ENCODE peak calls at places on chromosomes 13 and 19, in nine cellular contexts. P is mucosa of descending colon; A is neuronal stem cell; I is left ventricle myocardium inferior; F is ovary; W is testis; N is effector memory CD4-positive, alpha-beta T cell; J is IMR-90; Q is uterus. B is an unnamed sample.

GRCh38 chr13:44191504-44192171 is 182.0 kb upstream of the SERP2 start:
- DNase-seq in P (no peak), A (peak; percentile 59), I (no peak), F (no peak), W (peak; percentile 60), N (peak; percentile 21), J (peak; percentile 70), Q (peak; percentile 42), B (peak; percentile 67)

GRCh38 chr19:43465468-43466120 is at the start of gene LYPD3:
- DNase-seq in P (peak; percentile 71), A (no peak), I (no peak), F (peak; percentile 57), W (no peak), N (no peak), J (peak; percentile 31), Q (peak; percentile 49), B (no peak)

GRCh38 chr19:17404621-17405249 is 695 bp downstream of the BST2 start:
- DNase-seq in P (no peak), A (no peak), I (no peak), F (no peak), W (no peak), N (no peak), J (no peak), Q (no peak), B (no peak)

GRCh38 chr13:95643814-95644598 is 500 bp downstream of the DZIP1 start:
- DNase-seq in P (no peak), A (no peak), I (peak; percentile 18), F (no peak), W (peak; percentile 27), N (no peak), J (peak; percentile 35), Q (peak; percentile 32), B (peak; percentile 75)

GRCh38 chr13:19632915-19633339 is 532 bp upstream of the MPHOSPH8 start:
- DNase-seq in P (no peak), A (no peak), I (no peak), F (no peak), W (no peak), N (no peak), J (no peak), Q (no peak), B (no peak)

GRCh38 chr19:4064551-4065260 is 2.0 kb downstream of the ZBTB7A start:
- DNase-seq in P (peak; percentile 81), A (no peak), I (peak; percentile 59), F (peak; percentile 83), W (peak; percentile 73), N (peak; percentile 36), J (no peak), Q (peak; percentile 73), B (peak; percentile 89)

GRCh38 chr13:95677564-95678386 is 836 bp downstream of the DNAJC3 start:
- DNase-seq in P (no peak), A (peak; percentile 38), I (no peak), F (no peak), W (no peak), N (no peak), J (peak; percentile 23), Q (no peak), B (no peak)

GRCh38 chr19:17889609-17890214 is 18.0 kb downstream of the SLC5A5 start:
- DNase-seq in P (no peak), A (peak; percentile 67), I (no peak), F (peak; percentile 71), W (peak; percentile 68), N (no peak), J (peak; percentile 37), Q (no peak), B (no peak)

GRCh38 chr19:50722248-50723013 is 733 bp upstream of the CLEC11A start:
- DNase-seq in P (no peak), A (no peak), I (no peak), F (peak; percentile 37), W (no peak), N (no peak), J (peak; percentile 6), Q (no peak), B (no peak)

GRCh38 chr19:12913871-12914690 is 5.0 kb downstream of the SYCE2 start:
- DNase-seq in P (no peak), A (no peak), I (no peak), F (no peak), W (no peak), N (no peak), J (no peak), Q (no peak), B (no peak)

GRCh38 chr13:23822252-23822824 is 66.9 kb downstream of the MIPEP start:
- DNase-seq in P (no peak), A (no peak), I (no peak), F (no peak), W (no peak), N (no peak), J (no peak), Q (no peak), B (no peak)

GRCh38 chr13:59236979-59237378 is 926.7 kb downstream of the DIAPH3 start:
- DNase-seq in P (no peak), A (no peak), I (no peak), F (no peak), W (no peak), N (no peak), J (no peak), Q (no peak), B (no peak)

GRCh38 chr13:107370036-107370785 is 802.3 kb upstream of the ARGLU1 start:
- DNase-seq in P (no peak), A (no peak), I (no peak), F (no peak), W (no peak), N (no peak), J (peak; percentile 90), Q (no peak), B (no peak)

GRCh38 chr19:34118879-34119748 is 53.2 kb upstream of the LSM14A start:
- DNase-seq in P (no peak), A (no peak), I (no peak), F (no peak), W (no peak), N (no peak), J (no peak), Q (no peak), B (no peak)

GRCh38 chr13:94331281-94331680 is 148.2 kb downstream of the DCT start:
- DNase-seq in P (no peak), A (no peak), I (no peak), F (no peak), W (no peak), N (no peak), J (no peak), Q (no peak), B (no peak)

GRCh38 chr19:49663224-49663623 is 2.4 kb downstream of the IRF3 start:
- DNase-seq in P (no peak), A (no peak), I (no peak), F (no peak), W (no peak), N (no peak), J (no peak), Q (no peak), B (no peak)

GRCh38 chr19:49660338-49660961 is 5.2 kb downstream of the IRF3 start:
- DNase-seq in P (no peak), A (no peak), I (no peak), F (no peak), W (no peak), N (no peak), J (no peak), Q (no peak), B (no peak)

GRCh38 chr19:49664171-49665070 is 1.2 kb downstream of the IRF3 start:
- DNase-seq in P (peak; percentile 95), A (peak; percentile 83), I (peak; percentile 89), F (peak; percentile 92), W (peak; percentile 93), N (peak; percentile 87), J (peak; percentile 67), Q (peak; percentile 90), B (peak; percentile 95)

GRCh38 chr19:49658566-49659442 is 6.9 kb downstream of the IRF3 start:
- DNase-seq in P (no peak), A (no peak), I (no peak), F (no peak), W (no peak), N (no peak), J (no peak), Q (no peak), B (no peak)

GRCh38 chr19:49662011-49662410 is 3.6 kb downstream of the IRF3 start:
- DNase-seq in P (no peak), A (no peak), I (no peak), F (no peak), W (no peak), N (no peak), J (no peak), Q (no peak), B (no peak)
- H3K36me3 ChIP-seq in P (peaks cover 6% of the 10 kb centered on the region), A (peaks cover 63% of the 10 kb centered on the region), I (peaks cover 62% of the 10 kb centered on the region), F (no peaks in the 10 kb centered on the region), W (no peaks in the 10 kb centered on the region), N (peaks cover 58% of the 10 kb centered on the region), J (peaks cover 48% of the 10 kb centered on the region), Q (no peaks in the 10 kb centered on the region), B (peaks cover 11% of the 10 kb centered on the region)

DNA sequence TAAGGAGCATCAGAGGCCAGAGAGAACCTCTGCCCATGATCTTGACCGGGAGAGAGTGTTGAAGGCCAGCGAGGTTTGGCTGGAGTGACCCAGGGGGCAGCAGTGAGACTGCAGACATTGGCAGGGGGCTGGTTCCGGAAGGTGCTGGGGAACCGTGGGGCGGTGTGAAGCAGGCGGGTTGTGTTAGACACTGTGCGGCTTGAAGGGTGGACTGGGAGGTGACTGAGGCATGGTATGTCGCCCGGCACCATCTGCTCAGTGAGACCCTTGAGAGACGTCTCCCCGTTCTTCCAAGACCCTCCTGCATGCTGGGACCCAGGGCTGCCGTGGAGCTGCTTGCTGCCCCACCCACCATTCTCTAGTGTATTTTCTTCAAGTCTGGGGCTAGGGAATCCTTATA is 24.6 kb downstream of the CARM1 start:
- DNase-seq in P (no peak), A (no peak), I (no peak), F (no peak), W (no peak), N (no peak), J (no peak), Q (no peak), B (no peak)
- H3K4me1 ChIP-seq in P (peaks cover 47% of the 10 kb centered on the region), A (peaks cover 22% of the 10 kb centered on the region), I (peaks cover 83% of the 10 kb centered on the region), F (peaks cover 23% of the 10 kb centered on the region), W (peaks cover 39% of the 10 kb centered on the region), N (no peaks in the 10 kb centered on the region), J (peaks cover 16% of the 10 kb centered on the region), Q (no peaks in the 10 kb centered on the region), B (peaks cover 29% of the 10 kb centered on the region)

DNA sequence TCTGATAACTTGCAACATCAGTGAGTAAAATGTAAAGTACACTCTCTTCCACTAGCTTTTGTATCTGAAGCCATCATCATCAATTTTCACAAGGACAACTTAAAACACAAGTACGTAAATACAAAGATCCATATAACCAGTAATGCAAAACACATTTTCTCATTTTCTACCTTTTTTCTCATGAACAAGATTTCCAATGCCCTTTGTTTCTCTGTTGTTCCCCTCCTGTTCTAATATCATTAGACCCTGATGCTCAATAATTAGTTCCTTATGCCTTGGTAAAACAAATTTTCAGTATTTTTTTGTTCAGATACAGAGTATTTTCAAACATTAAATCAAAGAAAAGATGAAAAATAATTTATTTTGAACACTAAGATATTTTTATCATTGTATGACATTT is 437.2 kb upstream of the MIR17HG start:
- DNase-seq in P (no peak), A (no peak), I (no peak), F (no peak), W (no peak), N (no peak), J (no peak), Q (no peak), B (no peak)
- H3K36me3 ChIP-seq in P (no peaks in the 10 kb centered on the region), A (no peaks in the 10 kb centered on the region), I (no peaks in the 10 kb centered on the region), F (no peaks in the 10 kb centered on the region), W (no peaks in the 10 kb centered on the region), N (no peaks in the 10 kb centered on the region), J (no peaks in the 10 kb centered on the region), Q (no peaks in the 10 kb centered on the region), B (no peaks in the 10 kb centered on the region)

GRCh38 chr19:10290439-10290875 is 705 bp downstream of the ICAM5 start:
- DNase-seq in P (no peak), A (no peak), I (no peak), F (peak; percentile 51), W (no peak), N (no peak), J (peak; percentile 7), Q (no peak), B (no peak)
- H3K4me1 ChIP-seq in P (peaks cover 65% of the 10 kb centered on the region), A (peaks cover 26% of the 10 kb centered on the region), I (peaks cover 84% of the 10 kb centered on the region), F (peaks cover 19% of the 10 kb centered on the region), W (peaks cover 44% of the 10 kb centered on the region), N (peaks cover 75% of the 10 kb centered on the region), J (peaks cover 24% of the 10 kb centered on the region), Q (no peaks in the 10 kb centered on the region), B (peaks cover 13% of the 10 kb centered on the region)

B was measured in pancreas.